ENCODE peak calls at places on chromosomes 2 and 18, in eight cellular contexts. H, D, X, C, T, F, N and S are unnamed samples.

GRCh38 chr2:106336740-106337139 is 131.5 kb downstream of the RGPD3 start:
- DNase-seq in H (no peak), D (no peak), X (no peak), C (no peak), T (no peak), F (no peak), N (no peak), S (no peak)

GRCh38 chr2:44706584-44707553 is 234.6 kb upstream of the SIX3 start:
- DNase-seq in H (no peak), D (no peak), X (no peak), C (no peak), T (no peak), F (no peak), N (peak; percentile 5), S (no peak)

GRCh38 chr2:1821530-1821929 is 77.2 kb upstream of the PXDN start:
- DNase-seq in H (no peak), D (no peak), X (no peak), C (no peak), T (no peak), F (no peak), N (no peak), S (no peak)

GRCh38 chr2:28896906-28897305 is 2.4 kb downstream of the WDR43 start:
- DNase-seq in H (no peak), D (no peak), X (peak; percentile 17), C (no peak), T (no peak), F (no peak), N (peak; percentile 58), S (no peak)

GRCh38 chr18:45874501-45875184 is 49.2 kb downstream of the SIGLEC15 start:
- DNase-seq in H (peak; percentile 43), D (no peak), X (peak; percentile 26), C (no peak), T (no peak), F (peak; percentile 54), N (peak; percentile 42), S (no peak)

GRCh38 chr2:5740853-5741252 is 48.7 kb downstream of the SOX11 start:
- DNase-seq in H (no peak), D (no peak), X (peak; percentile 4), C (no peak), T (no peak), F (no peak), N (peak; percentile 20), S (no peak)

GRCh38 chr2:39546937-39547336 is 109.9 kb upstream of the MAP4K3 start:
- DNase-seq in H (no peak), D (no peak), X (peak; percentile 62), C (no peak), T (no peak), F (no peak), N (peak; percentile 53), S (no peak)

GRCh38 chr2:120625865-120626560 is 109.7 kb upstream of the GLI2 start:
- DNase-seq in H (no peak), D (no peak), X (no peak), C (no peak), T (peak; percentile 86), F (no peak), N (no peak), S (no peak)

GRCh38 chr2:218226903-218227302 is 9.9 kb downstream of the ARPC2 start:
- DNase-seq in H (no peak), D (no peak), X (no peak), C (no peak), T (no peak), F (no peak), N (no peak), S (no peak)

GRCh38 chr2:12549641-12550040 is 167.1 kb upstream of the TRIB2 start:
- DNase-seq in H (no peak), D (no peak), X (peak; percentile 56), C (no peak), T (no peak), F (no peak), N (peak; percentile 63), S (no peak)

GRCh38 chr2:167292430-167293171 is 404.3 kb downstream of the XIRP2 start:
- DNase-seq in H (peak; percentile 29), D (peak; percentile 88), X (peak; percentile 98), C (peak; percentile 81), T (peak; percentile 89), F (peak; percentile 88), N (peak; percentile 87), S (peak; percentile 86)
- TF ChIP-seq CTCF in H (no peak), D (no peak), X (peak; percentile 61), C (peak; percentile 59), T (no peak), F (no peak), N (no peak), S (peak; percentile 57)

GRCh38 chr2:197078535-197078934 is 152.0 kb upstream of the PGAP1 start:
- DNase-seq in H (no peak), D (no peak), X (peak; percentile 48), C (no peak), T (no peak), F (no peak), N (no peak), S (no peak)
- TF ChIP-seq CTCF in H (no peak), D (no peak), X (peak; percentile 46), C (no peak), T (no peak), F (no peak), N (no peak), S (no peak)

GRCh38 chr2:191299009-191299408 is 53.8 kb downstream of the MYO1B start:
- DNase-seq in H (no peak), D (no peak), X (peak; percentile 38), C (no peak), T (no peak), F (no peak), N (no peak), S (no peak)
- TF ChIP-seq CTCF in H (no peak), D (no peak), X (peak; percentile 52), C (no peak), T (no peak), F (no peak), N (peak; percentile 24), S (no peak)

GRCh38 chr2:166424841-166425240 is 49.1 kb upstream of the SCN9A start:
- DNase-seq in H (no peak), D (no peak), X (no peak), C (no peak), T (no peak), F (no peak), N (no peak), S (no peak)

GRCh38 chr2:166417669-166418068 is 41.9 kb upstream of the SCN9A start:
- DNase-seq in H (no peak), D (no peak), X (peak; percentile 74), C (no peak), T (no peak), F (peak; percentile 3), N (peak; percentile 53), S (no peak)

GRCh38 chr2:166418853-166419615 is 43.3 kb upstream of the SCN9A start:
- DNase-seq in H (no peak), D (no peak), X (no peak), C (no peak), T (no peak), F (no peak), N (no peak), S (no peak)

GRCh38 chr2:166419616-166419934 is 43.8 kb upstream of the SCN9A start:
- DNase-seq in H (no peak), D (no peak), X (peak; percentile 81), C (no peak), T (no peak), F (no peak), N (peak; percentile 27), S (no peak)
- TF ChIP-seq CTCF in H (no peak), D (peak; percentile 50), X (peak; percentile 63), C (peak; percentile 69), T (no peak), F (peak; percentile 17), N (peak; percentile 58), S (peak; percentile 71)

DNA sequence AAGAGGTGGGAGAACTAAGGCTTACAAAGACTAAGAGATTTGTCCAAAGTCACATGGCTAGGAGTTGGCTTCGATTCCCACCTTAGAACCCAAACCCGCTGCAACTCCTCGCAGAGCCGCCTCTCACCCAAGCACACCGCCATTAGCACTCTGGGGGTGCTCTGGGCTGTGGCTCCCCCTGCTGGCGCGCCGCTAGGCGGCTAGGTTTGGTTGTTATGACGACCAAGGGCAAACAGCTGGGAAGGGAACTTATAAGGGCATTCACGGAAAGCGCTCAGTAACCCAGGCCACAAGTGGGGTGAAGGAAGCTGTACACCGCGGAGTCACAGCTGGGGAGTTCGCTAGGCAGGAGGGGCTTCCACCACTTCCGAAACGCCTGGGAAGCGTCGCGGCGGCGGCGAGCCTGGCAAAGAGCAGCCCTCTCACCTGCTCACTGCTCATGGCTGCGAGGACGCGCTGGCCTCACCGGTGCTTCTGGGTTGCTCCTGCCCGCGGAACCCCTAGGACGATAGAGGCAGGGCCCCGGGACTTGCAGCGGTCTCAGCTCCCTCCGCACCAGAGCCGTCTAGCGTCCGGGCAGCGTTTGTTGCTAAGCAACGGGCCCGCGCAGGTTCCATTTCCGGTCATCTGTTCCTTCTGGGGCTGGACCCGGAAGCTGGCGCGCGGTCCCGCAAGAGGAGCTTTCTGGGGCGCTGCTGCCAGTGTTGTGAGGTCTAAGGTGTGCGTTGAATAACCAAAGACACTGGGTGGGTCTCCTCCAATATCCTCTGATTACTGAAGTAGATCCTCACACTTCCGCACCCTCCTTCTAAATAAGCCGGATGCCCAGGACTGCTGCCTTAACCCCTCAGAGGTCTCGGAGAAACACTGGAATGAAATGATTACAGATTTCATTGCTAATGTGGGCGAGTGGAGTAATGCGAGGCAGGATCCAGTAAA is at the start of gene DNAH7:
- DNase-seq in H (peak; percentile 86), D (peak; percentile 89), X (peak; percentile 88), C (peak; percentile 83), T (peak; percentile 92), F (peak; percentile 91), N (peak; percentile 69), S (peak; percentile 80)
- TF ChIP-seq CTCF in H (peak; percentile 67), D (peak; percentile 93), X (peak; percentile 100), C (peak; percentile 94), T (no peak), F (peak; percentile 99), N (peak; percentile 87), S (peak; percentile 97)

GRCh38 chr2:233929352-233929843 is 12.2 kb downstream of the TRPM8 start:
- DNase-seq in H (no peak), D (no peak), X (peak; percentile 23), C (no peak), T (no peak), F (no peak), N (no peak), S (no peak)
- TF ChIP-seq CTCF in H (no peak), D (no peak), X (peak; percentile 31), C (peak; percentile 27), T (no peak), F (no peak), N (no peak), S (no peak)